ENCODE peak calls at places on chromosomes 6 and 20, in nine cellular contexts. H, Q, M, Y, R, W, N, A and T are unnamed samples.
A peak's percentile ranks its signal among the peaks of the same experiment; 100 is the strongest.

GRCh38 chr6:84785676-84786075 is 21.3 kb upstream of the TBX18 start:
- DNase-seq in Q (no peak), N (no peak), W (no peak), H (no peak), M (no peak), R (no peak), A (no peak), Y (no peak), T (no peak)

GRCh38 chr6:151630991-151631655 is 137.3 kb downstream of the CCDC170 start:
- DNase-seq in W (no peak), Q (no peak), H (no peak), R (no peak), M (no peak), Y (no peak), A (no peak), N (no peak), T (no peak)

GRCh38 chr6:6709106-6709505 is 120.6 kb downstream of the LY86 start:
- DNase-seq in H (no peak), Y (no peak), R (no peak), A (no peak), N (no peak), W (no peak), M (no peak), Q (no peak), T (no peak)

GRCh38 chr6:34308483-34308882 is 59.7 kb upstream of the SMIM29 start:
- DNase-seq in W (no peak), A (no peak), R (no peak), Y (no peak), M (no peak), Q (no peak), H (no peak), N (no peak), T (no peak)

GRCh38 chr6:6730831-6731230 is 142.3 kb downstream of the LY86 start:
- DNase-seq in M (no peak), H (no peak), N (no peak), R (peak; percentile 40), Y (peak; percentile 71), W (no peak), A (peak; percentile 88), Q (peak; percentile 87), T (no peak)

GRCh38 chr6:47598367-47598766 is 100.0 kb upstream of the ADGRF4 start:
- DNase-seq in N (no peak), Y (no peak), A (no peak), W (no peak), H (no peak), M (no peak), Q (no peak), R (no peak), T (no peak)

GRCh38 chr20:52760791-52761190 is 211.4 kb upstream of the TSHZ2 start:
- DNase-seq in R (no peak), M (no peak), A (no peak), Q (no peak), W (no peak), H (no peak), Y (no peak), N (no peak), T (no peak)

GRCh38 chr6:164927288-164928040 is 381.9 kb downstream of the C6orf118 start:
- DNase-seq in N (peak; percentile 23), Q (peak; percentile 35), W (peak; percentile 56), A (peak; percentile 8), M (peak; percentile 49), H (peak; percentile 61), Y (no peak), R (peak; percentile 48), T (no peak)

GRCh38 chr6:140071601-140072062 is 697.2 kb upstream of the CITED2 start:
- DNase-seq in N (no peak), W (no peak), Q (peak; percentile 17), Y (peak; percentile 87), H (peak; percentile 20), R (no peak), M (no peak), A (peak; percentile 99), T (no peak)

GRCh38 chr20:24678351-24679106 is 209.1 kb downstream of the SYNDIG1 start:
- DNase-seq in H (no peak), A (no peak), W (no peak), M (no peak), Q (no peak), N (no peak), R (peak; percentile 11), Y (no peak), T (no peak)

GRCh38 chr20:61875996-61876395 is 189.7 kb downstream of the TAF4 start:
- DNase-seq in Y (no peak), A (no peak), N (no peak), Q (no peak), M (no peak), R (no peak), W (no peak), H (no peak), T (no peak)

GRCh38 chr6:25042599-25042936 is 106.8 kb upstream of the RIPOR2 start:
- DNase-seq in A (no peak), R (no peak), H (peak; percentile 48), W (no peak), N (peak; percentile 32), M (peak; percentile 21), Q (no peak), Y (no peak), T (no peak)

GRCh38 chr20:49680475-49680874 is 33.2 kb downstream of the B4GALT5 start:
- DNase-seq in H (no peak), R (no peak), A (no peak), M (no peak), Y (no peak), N (no peak), Q (no peak), W (no peak), T (no peak)

GRCh38 chr20:49675368-49676151 is 38.1 kb downstream of the B4GALT5 start:
- DNase-seq in R (no peak), Y (no peak), M (no peak), A (no peak), H (peak; percentile 86), N (no peak), W (peak; percentile 73), Q (no peak), T (no peak)

GRCh38 chr20:49674383-49675352 is 39.0 kb downstream of the B4GALT5 start:
- DNase-seq in H (no peak), N (no peak), W (no peak), M (no peak), Q (no peak), Y (no peak), R (no peak), A (peak; percentile 43), T (no peak)

GRCh38 chr20:49677777-49678758 is 35.6 kb downstream of the B4GALT5 start:
- DNase-seq in N (no peak), Y (no peak), M (no peak), Q (peak; percentile 62), A (no peak), R (no peak), H (no peak), W (no peak), T (no peak)

DNA sequence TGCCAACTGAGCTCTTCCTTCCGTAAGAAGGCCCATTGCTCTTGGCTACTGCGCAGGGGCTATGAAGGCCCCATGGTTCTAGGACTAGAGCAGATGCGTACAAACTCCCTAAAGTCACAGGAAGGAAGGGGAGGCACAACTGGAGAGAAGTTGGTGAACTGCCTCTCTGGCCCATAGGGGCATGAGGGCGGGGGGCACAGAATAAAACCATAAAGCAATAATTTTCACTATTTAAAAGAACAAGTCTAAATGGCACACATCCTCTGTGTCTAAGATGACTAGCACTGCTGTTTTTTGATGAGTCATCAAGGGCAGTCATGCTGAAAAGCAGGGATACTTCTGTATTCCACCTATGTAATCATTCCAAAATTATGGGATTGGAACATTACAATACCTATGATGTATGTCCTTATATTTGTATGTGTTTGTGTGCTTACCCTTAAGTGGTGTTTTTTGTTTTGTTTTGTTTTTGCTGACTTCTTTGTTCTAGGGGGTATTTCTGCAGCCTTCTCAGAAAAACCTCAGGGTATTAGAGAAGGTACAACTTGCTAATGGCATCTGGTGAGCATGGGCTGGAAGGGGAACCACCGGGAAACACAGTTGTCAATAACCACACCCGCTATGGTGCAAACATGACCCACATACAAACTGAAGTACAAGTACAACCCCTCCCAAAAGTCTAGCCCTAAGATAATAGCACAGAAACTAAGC is 36.9 kb downstream of the B4GALT5 start:
- DNase-seq in H (peak; percentile 91), M (peak; percentile 31), A (no peak), Q (no peak), W (peak; percentile 56), R (no peak), Y (no peak), N (peak; percentile 51), T (no peak)
- H3K4me3 ChIP-seq in H (no peak overlapping the region), M (no peak overlapping the region), A (no peak overlapping the region), Q (no peak overlapping the region), W (no peak overlapping the region), R (no peak overlapping the region), Y (no peak overlapping the region), N (peak overlapping the region; percentile 7), T (no peak overlapping the region)

DNA sequence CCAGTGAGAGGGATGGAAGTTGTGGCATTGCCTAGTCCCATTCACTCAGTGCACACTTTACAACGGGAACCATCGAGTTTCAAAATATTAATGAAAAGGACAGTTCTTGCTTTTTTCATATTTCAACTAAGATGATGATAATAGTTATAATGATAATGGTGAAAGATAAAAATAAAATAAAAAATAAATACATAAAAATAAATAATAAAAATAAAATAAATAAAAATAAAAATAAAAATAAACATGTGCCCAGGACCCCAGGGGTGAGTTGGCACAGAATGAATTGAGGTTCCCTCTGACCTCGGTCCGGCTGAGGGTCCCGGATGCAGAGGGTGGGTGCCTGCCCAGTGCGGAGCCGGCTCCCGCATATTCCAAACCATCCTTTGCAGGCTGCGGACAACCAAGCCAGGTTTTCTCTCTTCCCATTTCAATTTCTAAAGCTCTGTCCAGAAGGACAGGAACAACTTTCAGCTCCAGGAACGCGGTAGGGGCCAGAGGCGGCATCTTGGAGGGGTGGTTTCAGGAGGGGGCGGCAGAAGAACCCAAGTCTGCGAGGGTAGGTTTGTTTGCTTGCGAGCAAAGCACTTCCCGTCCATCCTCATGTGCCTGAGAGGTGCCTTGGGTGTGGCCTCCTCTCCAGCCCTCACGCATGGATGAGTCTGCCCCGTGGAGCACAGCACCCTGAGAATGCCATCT is 236.8 kb downstream of the DLL1 start:
- DNase-seq in Q (no peak), N (no peak), M (no peak), W (no peak), R (no peak), A (no peak), Y (no peak), H (no peak), T (no peak)
- H3K4me3 ChIP-seq in Q (no peak overlapping the region), N (no peak overlapping the region), M (no peak overlapping the region), W (no peak overlapping the region), R (no peak overlapping the region), A (no peak overlapping the region), Y (no peak overlapping the region), H (no peak overlapping the region), T (no peak overlapping the region)

GRCh38 chr20:833121-833449 is 430 bp upstream of the FAM110A start:
- DNase-seq in Q (no peak), Y (no peak), N (no peak), R (no peak), H (no peak), M (no peak), W (no peak), A (no peak), T (no peak)
- H3K4me3 ChIP-seq in Q (peak overlapping the region; percentile 97), Y (peak overlapping the region; percentile 81), N (peak overlapping the region; percentile 37), R (peak overlapping the region; percentile 69), H (peak overlapping the region; percentile 96), M (peak overlapping the region; percentile 90), W (peak overlapping the region; percentile 57), A (peak overlapping the region; percentile 84), T (peak overlapping the region; percentile 84)

DNA sequence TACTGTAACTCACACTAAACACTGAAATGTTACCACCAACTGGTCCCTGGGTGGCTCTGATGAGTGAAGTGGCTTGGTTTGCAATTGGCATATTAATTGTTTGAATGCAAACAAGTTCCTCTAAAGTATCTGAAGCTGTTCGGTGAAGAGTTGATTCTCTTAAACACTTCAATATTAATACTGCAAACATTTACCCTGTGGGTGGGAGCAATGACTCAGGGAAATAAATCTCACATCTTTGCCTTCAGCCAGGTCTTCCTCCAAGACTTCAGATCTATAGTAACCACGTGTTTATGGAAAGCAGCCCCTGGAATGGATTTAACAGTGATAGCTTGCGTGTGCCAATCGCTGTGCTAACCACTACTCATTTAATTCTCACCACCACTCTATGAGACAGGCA is 176.0 kb downstream of the MAFB start:
- DNase-seq in A (no peak), M (no peak), W (no peak), Q (no peak), H (no peak), Y (no peak), R (no peak), N (no peak), T (no peak)
- H3K4me3 ChIP-seq in A (no peak overlapping the region), M (no peak overlapping the region), W (no peak overlapping the region), Q (no peak overlapping the region), H (no peak overlapping the region), Y (no peak overlapping the region), R (no peak overlapping the region), N (no peak overlapping the region), T (no peak overlapping the region)